ENCODE peak calls at places on chromosome 12, in eight cellular contexts. P is WTC11, A is OCI-LY7, B is lower lobe of right lung, M is Calu3, U is fibroblast of mammary gland, Q is A549, D is thyroid gland. R is an unnamed sample.

GRCh38 chr12:32868885-32869284 is 27.7 kb downstream of the PKP2 start:
- DNase-seq in A (no peak), U (no peak), P (no peak), Q (no peak), M (no peak), D (no peak), B (no peak), R (no peak)

GRCh38 chr12:111451649-111452129 is 46.0 kb downstream of the SH2B3 start:
- DNase-seq in D (no peak), M (peak), B (no peak), U (peak), Q (peak), P (no peak), A (peak), R (no peak)

GRCh38 chr12:124506145-124506831 is 61.1 kb downstream of the NCOR2 start:
- DNase-seq in P (no peak), D (peak), M (peak), U (peak), Q (no peak), A (no peak), B (peak), R (no peak)

GRCh38 chr12:8860165-8860961 is 37.9 kb downstream of the A2ML1 start:
- DNase-seq in U (peak), Q (no peak), B (no peak), P (peak), M (peak), A (peak), D (peak), R (no peak)

GRCh38 chr12:115044073-115044472 is 360.1 kb upstream of the TBX3 start:
- DNase-seq in M (no peak), P (no peak), U (peak), A (no peak), D (no peak), Q (no peak), B (no peak), R (no peak)

GRCh38 chr12:88726806-88727722 is 146.8 kb upstream of the KITLG start:
- DNase-seq in B (no peak), M (no peak), P (no peak), Q (no peak), A (no peak), D (no peak), U (peak), R (no peak)

GRCh38 chr12:58346032-58346632 is 404.8 kb downstream of the ATP23 start:
- DNase-seq in A (peak), M (no peak), Q (peak), D (no peak), P (no peak), U (peak), B (no peak), R (no peak)

GRCh38 chr12:15863258-15863835 is 18.8 kb upstream of the STRAP start:
- DNase-seq in Q (no peak), A (no peak), B (no peak), U (no peak), P (peak), M (no peak), D (no peak), R (no peak)

GRCh38 chr12:94710933-94711332 is 60.6 kb upstream of the TMCC3 start:
- DNase-seq in U (peak), A (peak), P (peak), B (no peak), D (peak), M (peak), Q (peak), R (no peak)

GRCh38 chr12:28032811-28033537 is 60.4 kb upstream of the PTHLH start:
- DNase-seq in D (no peak), U (peak), A (no peak), P (no peak), Q (no peak), M (no peak), B (no peak), R (no peak)

GRCh38 chr12:42502671-42503070 is 86.9 kb downstream of the PRICKLE1 start:
- DNase-seq in M (no peak), D (no peak), B (no peak), U (no peak), P (no peak), A (no peak), Q (no peak), R (no peak)

GRCh38 chr12:89345830-89346740 is 6.2 kb downstream of the DUSP6 start:
- DNase-seq in D (peak), B (peak), M (peak), Q (no peak), P (peak), A (peak), U (peak), R (no peak)

GRCh38 chr12:26034371-26035142 is 76.1 kb downstream of the RASSF8 start:
- DNase-seq in M (no peak), Q (no peak), B (no peak), D (no peak), U (peak), A (no peak), P (no peak), R (no peak)

GRCh38 chr12:98074286-98074685 is 441.1 kb upstream of the TMPO start:
- DNase-seq in M (no peak), B (no peak), U (no peak), D (peak), A (no peak), P (no peak), Q (no peak), R (no peak)

GRCh38 chr12:98073610-98074009 is 441.8 kb upstream of the TMPO start:
- DNase-seq in P (no peak), A (no peak), M (no peak), D (peak), U (no peak), Q (no peak), B (no peak), R (no peak)
- TF ChIP-seq CTCF in P (no peak), A (no peak), M (no peak), D (no peak), U (no peak), Q (no peak), B (no peak), R (no peak)

GRCh38 chr12:131578828-131579227 is 132.1 kb upstream of the SFSWAP start:
- DNase-seq in D (no peak), B (no peak), U (no peak), P (no peak), A (no peak), Q (no peak), M (no peak), R (no peak)

GRCh38 chr12:131572626-131573025 is 138.3 kb upstream of the SFSWAP start:
- DNase-seq in P (no peak), M (no peak), D (no peak), B (no peak), Q (no peak), U (no peak), A (no peak), R (no peak)

GRCh38 chr12:131573631-131574396 is 137.1 kb upstream of the SFSWAP start:
- DNase-seq in P (no peak), D (no peak), B (no peak), A (no peak), Q (no peak), M (no peak), U (peak), R (no peak)

GRCh38 chr12:131574397-131574775 is 136.5 kb upstream of the SFSWAP start:
- DNase-seq in D (no peak), A (no peak), Q (no peak), P (no peak), B (no peak), U (no peak), M (no peak), R (no peak)

GRCh38 chr12:131575371-131575770 is 135.5 kb upstream of the SFSWAP start:
- DNase-seq in Q (no peak), U (no peak), A (no peak), M (no peak), P (no peak), B (no peak), D (no peak), R (no peak)
- TF ChIP-seq CTCF in Q (no peak), U (no peak), A (no peak), M (no peak), P (no peak), B (no peak), D (no peak), R (no peak)

GRCh38 chr12:19223018-19223417 is 93.5 kb downstream of the PLEKHA5 start:
- DNase-seq in D (no peak), P (no peak), U (peak), A (peak), M (no peak), Q (peak), B (no peak), R (no peak)
- TF ChIP-seq CTCF in D (no peak), P (no peak), U (peak), A (peak), M (peak), Q (peak), B (no peak), R (peak)

GRCh38 chr12:49188205-49188915 is 520 bp downstream of the TUBA1A start:
- DNase-seq in D (peak), U (peak), P (peak), A (peak), Q (peak), M (peak), B (peak), R (peak)
- TF ChIP-seq CTCF in D (no peak), U (no peak), P (no peak), A (peak), Q (no peak), M (no peak), B (no peak), R (no peak)

GRCh38 chr12:5200276-5201087 is 156.8 kb downstream of the KCNA5 start:
- DNase-seq in Q (peak), P (peak), D (peak), B (peak), U (peak), A (peak), M (peak), R (peak)
- TF ChIP-seq CTCF in Q (no peak), P (peak), D (peak), B (peak), U (peak), A (peak), M (peak), R (peak)

GRCh38 chr12:96985515-96986362 is 78.7 kb downstream of the NEDD1 start:
- DNase-seq in P (peak), Q (peak), A (peak), D (peak), B (peak), U (no peak), M (peak), R (peak)
- TF ChIP-seq CTCF in P (peak), Q (peak), A (peak), D (peak), B (peak), U (no peak), M (peak), R (peak)

GRCh38 chr12:53221203-53222076 is 10.6 kb downstream of the RARG start:
- DNase-seq in A (peak), B (peak), P (peak), U (peak), D (peak), M (peak), Q (peak), R (peak)
- TF ChIP-seq CTCF in A (peak), B (peak), P (no peak), U (no peak), D (peak), M (no peak), Q (peak), R (no peak)

GRCh38 chr12:75724913-75725312 is 213.5 kb upstream of the KRR1 start:
- DNase-seq in D (peak), A (no peak), P (no peak), B (no peak), Q (peak), U (peak), M (peak), R (no peak)

GRCh38 chr12:75722714-75723200 is 211.3 kb upstream of the KRR1 start:
- DNase-seq in Q (peak), A (peak), U (peak), P (no peak), D (peak), M (peak), B (no peak), R (no peak)

GRCh38 chr12:75728826-75729225 is 217.4 kb upstream of the KRR1 start:
- DNase-seq in P (no peak), A (no peak), Q (no peak), M (no peak), U (no peak), B (no peak), D (no peak), R (no peak)

GRCh38 chr12:75727577-75727976 is 216.2 kb upstream of the KRR1 start:
- DNase-seq in U (no peak), D (no peak), A (no peak), B (no peak), M (no peak), Q (no peak), P (peak), R (no peak)

GRCh38 chr12:75725505-75726120 is 214.2 kb upstream of the KRR1 start:
- DNase-seq in U (peak), A (no peak), D (peak), B (no peak), P (no peak), M (peak), Q (peak), R (no peak)
- TF ChIP-seq CTCF in U (peak), A (no peak), D (peak), B (no peak), P (no peak), M (peak), Q (no peak), R (no peak)

GRCh38 chr12:49974231-49974675 is 1.5 kb downstream of the AQP6 start:
- DNase-seq in P (no peak), A (no peak), U (peak), B (peak), D (peak), M (no peak), Q (no peak), R (no peak)
- TF ChIP-seq CTCF in P (no peak), A (no peak), U (peak), B (peak), D (peak), M (no peak), Q (peak), R (no peak)